ENCODE peak calls at places on chromosomes 4 and X, in four cellular contexts. One of them, this sample, is unnamed. For H3K4me1, the result is how much of the 10 kb centered on the place peaks cover.

GRCh38 chrX:27767387-27767786 is 40.4 kb upstream of the MAGEB10 start:
- DNase-seq in CD8-positive, alpha-beta T cell: no peak
- DNase-seq in SK-N-SH: no peak
- DNase-seq in lower lobe of right lung: no peak
- DNase-seq in this sample: no peak

GRCh38 chr4:169716677-169717076 is 41.1 kb downstream of the HPF1 start:
- DNase-seq in SK-N-SH: no peak
- DNase-seq in lower lobe of right lung: no peak
- DNase-seq in CD8-positive, alpha-beta T cell: no peak
- DNase-seq in this sample: no peak

GRCh38 chr4:40552536-40552935 is 77.1 kb downstream of the RBM47 start:
- DNase-seq in SK-N-SH: no peak
- DNase-seq in CD8-positive, alpha-beta T cell: no peak
- DNase-seq in lower lobe of right lung: no peak
- DNase-seq in this sample: no peak

GRCh38 chrX:136880003-136880451 is 498 bp downstream of the RBMX start:
- DNase-seq in SK-N-SH: peak
- DNase-seq in CD8-positive, alpha-beta T cell: peak
- DNase-seq in lower lobe of right lung: peak
- DNase-seq in this sample: peak

GRCh38 chrX:147550217-147550616 is 361.5 kb upstream of the FMR1 start:
- DNase-seq in lower lobe of right lung: no peak
- DNase-seq in SK-N-SH: peak
- DNase-seq in CD8-positive, alpha-beta T cell: no peak
- DNase-seq in this sample: no peak

GRCh38 chrX:150143721-150144440 is 205.6 kb upstream of the EOLA2 start:
- DNase-seq in lower lobe of right lung: no peak
- DNase-seq in CD8-positive, alpha-beta T cell: no peak
- DNase-seq in SK-N-SH: no peak
- DNase-seq in this sample: no peak

GRCh38 chrX:44012484-44013096 is 39.4 kb upstream of the NDP start:
- DNase-seq in lower lobe of right lung: peak
- DNase-seq in SK-N-SH: no peak
- DNase-seq in CD8-positive, alpha-beta T cell: peak
- DNase-seq in this sample: peak

GRCh38 chr4:168713193-168713592 is 216.3 kb downstream of the PALLD start:
- DNase-seq in CD8-positive, alpha-beta T cell: no peak
- DNase-seq in lower lobe of right lung: no peak
- DNase-seq in SK-N-SH: no peak
- DNase-seq in this sample: no peak

GRCh38 chr4:84582988-84583870 is at the start of gene CDS1:
- DNase-seq in CD8-positive, alpha-beta T cell: peak
- DNase-seq in lower lobe of right lung: peak
- DNase-seq in SK-N-SH: peak
- DNase-seq in this sample: peak

GRCh38 chrX:114619874-114620273 is 36.0 kb downstream of the HTR2C start:
- DNase-seq in lower lobe of right lung: no peak
- DNase-seq in CD8-positive, alpha-beta T cell: no peak
- DNase-seq in SK-N-SH: peak
- DNase-seq in this sample: no peak

GRCh38 chrX:121254336-121254735 is 206.9 kb downstream of the GLUD2 start:
- DNase-seq in CD8-positive, alpha-beta T cell: no peak
- DNase-seq in lower lobe of right lung: no peak
- DNase-seq in SK-N-SH: no peak
- DNase-seq in this sample: no peak

GRCh38 chr4:11710484-11710883 is 281.8 kb upstream of the HS3ST1 start:
- DNase-seq in SK-N-SH: no peak
- DNase-seq in CD8-positive, alpha-beta T cell: no peak
- DNase-seq in lower lobe of right lung: no peak
- DNase-seq in this sample: no peak

GRCh38 chr4:53205970-53206369 is 159.9 kb downstream of the SCFD2 start:
- DNase-seq in SK-N-SH: no peak
- DNase-seq in lower lobe of right lung: no peak
- DNase-seq in CD8-positive, alpha-beta T cell: no peak
- DNase-seq in this sample: no peak

GRCh38 chrX:26613951-26614350 is 398.0 kb downstream of the MAGEB5 start:
- DNase-seq in SK-N-SH: no peak
- DNase-seq in CD8-positive, alpha-beta T cell: no peak
- DNase-seq in lower lobe of right lung: no peak
- DNase-seq in this sample: no peak

GRCh38 chr4:86825511-86825910 is 23.7 kb downstream of the SLC10A6 start:
- DNase-seq in SK-N-SH: no peak
- DNase-seq in lower lobe of right lung: no peak
- DNase-seq in CD8-positive, alpha-beta T cell: no peak
- DNase-seq in this sample: no peak

GRCh38 chr4:128574706-128575105 is 234.8 kb upstream of the JADE1 start:
- DNase-seq in CD8-positive, alpha-beta T cell: peak
- DNase-seq in lower lobe of right lung: peak
- DNase-seq in SK-N-SH: peak
- DNase-seq in this sample: no peak

GRCh38 chr4:139300431-139301142 is 718 bp upstream of the NAA15 start:
- DNase-seq in CD8-positive, alpha-beta T cell: peak
- DNase-seq in SK-N-SH: peak
- DNase-seq in lower lobe of right lung: no peak
- DNase-seq in this sample: no peak

GRCh38 chr4:184163813-184164212 is 53.9 kb downstream of the ENPP6 start:
- DNase-seq in CD8-positive, alpha-beta T cell: no peak
- DNase-seq in SK-N-SH: peak
- DNase-seq in lower lobe of right lung: peak
- DNase-seq in this sample: no peak

GRCh38 chrX:130057209-130057608 is 53.1 kb downstream of the ELF4 start:
- DNase-seq in SK-N-SH: no peak
- DNase-seq in lower lobe of right lung: no peak
- DNase-seq in CD8-positive, alpha-beta T cell: no peak
- DNase-seq in this sample: no peak

GRCh38 chr4:106996490-106996889 is 39.6 kb downstream of the DKK2 start:
- DNase-seq in CD8-positive, alpha-beta T cell: no peak
- DNase-seq in lower lobe of right lung: no peak
- DNase-seq in SK-N-SH: no peak
- DNase-seq in this sample: no peak

GRCh38 chr4:117324851-117325491 is 239.6 kb upstream of the TRAM1L1 start:
- DNase-seq in lower lobe of right lung: no peak
- DNase-seq in CD8-positive, alpha-beta T cell: no peak
- DNase-seq in SK-N-SH: no peak
- DNase-seq in this sample: no peak

GRCh38 chr4:116303736-116304188 is 781.6 kb downstream of the TRAM1L1 start:
- DNase-seq in SK-N-SH: no peak
- DNase-seq in lower lobe of right lung: no peak
- DNase-seq in CD8-positive, alpha-beta T cell: no peak
- DNase-seq in this sample: no peak

GRCh38 chr4:35793045-35793722 is 451.1 kb downstream of the ARAP2 start:
- DNase-seq in SK-N-SH: no peak
- DNase-seq in CD8-positive, alpha-beta T cell: no peak
- DNase-seq in lower lobe of right lung: no peak
- DNase-seq in this sample: no peak

GRCh38 chr4:76809594-76810305 is 88.2 kb downstream of the SOWAHB start:
- DNase-seq in CD8-positive, alpha-beta T cell: no peak
- DNase-seq in lower lobe of right lung: no peak
- DNase-seq in SK-N-SH: no peak
- DNase-seq in this sample: no peak

GRCh38 chrX:80876877-80877276 is 67.2 kb upstream of the BRWD3 start:
- DNase-seq in CD8-positive, alpha-beta T cell: no peak
- DNase-seq in lower lobe of right lung: no peak
- DNase-seq in SK-N-SH: peak
- DNase-seq in this sample: no peak

GRCh38 chr4:186760576-186760975 is 36.9 kb upstream of the FAT1 start:
- DNase-seq in CD8-positive, alpha-beta T cell: no peak
- DNase-seq in SK-N-SH: no peak
- DNase-seq in lower lobe of right lung: no peak
- DNase-seq in this sample: no peak

GRCh38 chr4:98619197-98619596 is 39.2 kb downstream of the TSPAN5 start:
- DNase-seq in SK-N-SH: no peak
- DNase-seq in CD8-positive, alpha-beta T cell: no peak
- DNase-seq in lower lobe of right lung: no peak
- DNase-seq in this sample: no peak

GRCh38 chrX:71923516-71923915 is 12.9 kb downstream of the NHSL2 start:
- DNase-seq in lower lobe of right lung: no peak
- DNase-seq in SK-N-SH: peak
- DNase-seq in CD8-positive, alpha-beta T cell: no peak
- DNase-seq in this sample: no peak

GRCh38 chrX:132272826-132273225 is 53.6 kb upstream of the RAP2C start:
- DNase-seq in CD8-positive, alpha-beta T cell: no peak
- DNase-seq in lower lobe of right lung: no peak
- DNase-seq in SK-N-SH: no peak
- DNase-seq in this sample: no peak

GRCh38 chrX:132267392-132267791 is 48.1 kb upstream of the RAP2C start:
- DNase-seq in CD8-positive, alpha-beta T cell: no peak
- DNase-seq in lower lobe of right lung: no peak
- DNase-seq in SK-N-SH: no peak
- DNase-seq in this sample: no peak

GRCh38 chrX:132271330-132271729 is 52.1 kb upstream of the RAP2C start:
- DNase-seq in CD8-positive, alpha-beta T cell: no peak
- DNase-seq in SK-N-SH: no peak
- DNase-seq in lower lobe of right lung: no peak
- DNase-seq in this sample: no peak

GRCh38 chrX:132270021-132270420 is 50.8 kb upstream of the RAP2C start:
- DNase-seq in lower lobe of right lung: no peak
- DNase-seq in CD8-positive, alpha-beta T cell: no peak
- DNase-seq in SK-N-SH: no peak
- DNase-seq in this sample: no peak

GRCh38 chrX:132270699-132271098 is 51.5 kb upstream of the RAP2C start:
- DNase-seq in lower lobe of right lung: no peak
- DNase-seq in SK-N-SH: no peak
- DNase-seq in CD8-positive, alpha-beta T cell: no peak
- DNase-seq in this sample: no peak
- H3K27ac ChIP-seq in lower lobe of right lung: no peak
- H3K27ac ChIP-seq in SK-N-SH: no peak
- H3K27ac ChIP-seq in CD8-positive, alpha-beta T cell: no peak
- H3K27ac ChIP-seq in this sample: no peak

GRCh38 chr4:122669911-122670738 is 49.3 kb upstream of the IL21 start:
- DNase-seq in lower lobe of right lung: no peak
- DNase-seq in CD8-positive, alpha-beta T cell: no peak
- DNase-seq in SK-N-SH: no peak
- DNase-seq in this sample: no peak
- H3K4me1 ChIP-seq in lower lobe of right lung: under half
- H3K4me1 ChIP-seq in CD8-positive, alpha-beta T cell: under half
- H3K4me1 ChIP-seq in SK-N-SH: under half
- H3K4me1 ChIP-seq in this sample: under half

GRCh38 chr4:185244763-185245162 is 35.4 kb downstream of the SNX25 start:
- DNase-seq in SK-N-SH: peak
- DNase-seq in lower lobe of right lung: no peak
- DNase-seq in CD8-positive, alpha-beta T cell: no peak
- DNase-seq in this sample: no peak
- H3K27ac ChIP-seq in SK-N-SH: peak
- H3K27ac ChIP-seq in lower lobe of right lung: no peak
- H3K27ac ChIP-seq in CD8-positive, alpha-beta T cell: no peak
- H3K27ac ChIP-seq in this sample: no peak

DNA sequence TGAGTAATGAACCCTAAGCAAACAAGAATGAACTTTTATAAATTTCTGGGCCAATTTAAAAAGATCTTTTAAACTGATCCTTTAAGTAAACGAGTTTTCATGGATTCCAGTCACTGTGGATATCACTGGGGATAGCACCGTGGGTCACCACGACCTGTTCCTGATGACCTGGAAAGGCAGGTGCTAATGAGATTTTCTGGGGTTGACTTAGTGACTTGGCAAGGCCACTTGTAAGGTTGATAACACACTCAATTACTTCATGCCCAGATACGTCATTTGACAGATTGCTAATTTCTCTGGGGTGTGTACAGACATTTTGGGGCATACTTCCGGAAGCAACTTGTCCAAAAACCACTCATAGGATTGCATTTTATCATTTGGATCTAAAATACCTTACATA is 24.5 kb downstream of the PDLIM3 start:
- DNase-seq in CD8-positive, alpha-beta T cell: no peak
- DNase-seq in SK-N-SH: no peak
- DNase-seq in lower lobe of right lung: no peak
- DNase-seq in this sample: no peak
- H3K4me1 ChIP-seq in CD8-positive, alpha-beta T cell: under half
- H3K4me1 ChIP-seq in SK-N-SH: under half
- H3K4me1 ChIP-seq in lower lobe of right lung: under half
- H3K4me1 ChIP-seq in this sample: under half

This sample was measured in effector memory CD4-positive, alpha-beta T cell.